ENCODE peak calls at places on chromosomes 7 and 10, in ten cellular contexts. L, I, E, K, X, N, H, F, B and R are unnamed samples.

GRCh38 chr7:54879776-54880175 is 120.8 kb upstream of the SEC61G start:
- DNase-seq in L (no peak), I (no peak), E (no peak), K (no peak), X (no peak), N (peak; percentile 55), H (no peak), F (no peak), B (no peak), R (no peak)

GRCh38 chr7:2928256-2928612 is 84.1 kb upstream of the GNA12 start:
- DNase-seq in L (no peak), I (no peak), E (no peak), K (no peak), X (no peak), N (no peak), H (no peak), F (no peak), B (no peak), R (peak; percentile 45)

GRCh38 chr10:132326925-132327324 is 5.1 kb upstream of the LRRC27 start:
- DNase-seq in L (no peak), I (no peak), E (no peak), K (no peak), X (no peak), N (no peak), H (no peak), F (no peak), B (no peak), R (no peak)

GRCh38 chr7:67724955-67725354 is 728.3 kb downstream of the TYW1 start:
- DNase-seq in L (no peak), I (no peak), E (no peak), K (no peak), X (no peak), N (no peak), H (no peak), F (no peak), B (no peak), R (no peak)

GRCh38 chr7:66748791-66749190 is 8.3 kb downstream of the RABGEF1 start:
- DNase-seq in L (no peak), I (no peak), E (no peak), K (no peak), X (peak; percentile 70), N (no peak), H (peak; percentile 79), F (no peak), B (no peak), R (no peak)

GRCh38 chr10:74437822-74438221 is 286.8 kb downstream of the ADK start:
- DNase-seq in L (peak; percentile 17), I (no peak), E (peak; percentile 40), K (peak; percentile 8), X (no peak), N (peak; percentile 77), H (no peak), F (no peak), B (no peak), R (no peak)

GRCh38 chr7:153188161-153188560 is 428.6 kb downstream of the ACTR3B start:
- DNase-seq in L (no peak), I (no peak), E (no peak), K (no peak), X (no peak), N (no peak), H (no peak), F (no peak), B (no peak), R (no peak)

GRCh38 chr7:142626420-142627035 is 122.7 kb upstream of the PRSS1 start:
- DNase-seq in L (peak; percentile 44), I (no peak), E (no peak), K (peak; percentile 56), X (peak; percentile 73), N (peak; percentile 15), H (peak; percentile 75), F (peak; percentile 30), B (peak; percentile 66), R (no peak)

GRCh38 chr10:34759837-34760215 is 55.3 kb downstream of the PARD3 start:
- DNase-seq in L (no peak), I (no peak), E (no peak), K (no peak), X (no peak), N (no peak), H (no peak), F (no peak), B (no peak), R (no peak)
- H3K4me1 ChIP-seq in L (peaks cover 37% of the 10 kb centered on the region), I (peaks cover 32% of the 10 kb centered on the region), E (peaks cover 3% of the 10 kb centered on the region), K (peaks cover 28% of the 10 kb centered on the region), X (no peaks in the 10 kb centered on the region), N (peaks cover 5% of the 10 kb centered on the region), H (peaks cover 45% of the 10 kb centered on the region), F (no peaks in the 10 kb centered on the region), B (peaks cover 50% of the 10 kb centered on the region), R (peaks cover 48% of the 10 kb centered on the region)

GRCh38 chr10:124256151-124256550 is 162.6 kb downstream of the OAT start:
- DNase-seq in L (no peak), I (no peak), E (no peak), K (no peak), X (peak; percentile 42), N (no peak), H (no peak), F (no peak), B (no peak), R (no peak)

GRCh38 chr10:124262971-124263370 is 155.8 kb downstream of the OAT start:
- DNase-seq in L (no peak), I (no peak), E (no peak), K (no peak), X (peak; percentile 57), N (no peak), H (no peak), F (no peak), B (no peak), R (peak; percentile 19)

GRCh38 chr10:124262249-124262865 is 156.4 kb downstream of the OAT start:
- DNase-seq in L (no peak), I (no peak), E (no peak), K (no peak), X (no peak), N (no peak), H (no peak), F (no peak), B (no peak), R (no peak)

GRCh38 chr10:124255556-124255955 is 162.2 kb upstream of the CHST15 start:
- DNase-seq in L (no peak), I (no peak), E (no peak), K (no peak), X (peak; percentile 7), N (no peak), H (no peak), F (no peak), B (no peak), R (no peak)

DNA sequence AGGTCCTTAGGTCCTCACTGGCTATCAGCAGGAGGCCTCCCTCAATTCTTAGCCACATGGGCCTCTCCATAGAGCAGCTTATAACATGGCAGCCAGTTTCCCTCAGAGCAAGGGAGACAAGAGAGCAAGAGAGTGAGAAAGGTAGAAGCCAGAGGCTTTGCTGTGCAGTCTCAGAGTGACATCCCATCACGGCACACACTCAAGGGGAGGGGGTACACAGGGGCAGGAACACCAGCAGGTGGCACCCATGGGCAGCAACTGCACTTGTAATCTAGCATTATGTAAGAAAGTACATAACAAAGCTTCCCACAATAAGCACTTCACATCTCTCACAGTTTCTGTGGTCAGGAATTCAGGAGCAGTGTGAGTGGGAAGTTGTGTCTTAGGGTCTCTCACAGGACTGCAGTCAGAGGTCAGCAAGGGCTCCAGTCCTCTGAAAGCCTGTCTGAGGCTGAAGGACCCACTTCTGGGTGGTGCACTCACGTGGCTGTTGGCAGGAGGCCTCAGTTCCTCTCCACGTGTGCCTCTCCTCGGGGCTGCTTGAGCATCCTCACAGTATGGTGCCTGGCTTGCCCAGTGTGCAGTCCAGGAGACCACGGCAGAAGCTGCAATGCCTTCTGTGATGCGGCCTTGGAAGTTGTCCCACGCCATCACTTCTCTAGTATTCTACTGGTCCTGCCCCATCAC is 159.4 kb downstream of the OAT start:
- DNase-seq in L (peak; percentile 37), I (no peak), E (peak; percentile 16), K (peak; percentile 21), X (peak; percentile 59), N (no peak), H (no peak), F (no peak), B (no peak), R (no peak)
- TF ChIP-seq CTCF in L (peak; percentile 37), I (no peak), E (no peak), K (peak; percentile 39), X (peak; percentile 16), N (no peak), H (no peak), F (no peak), B (no peak), R (no peak)

GRCh38 chr7:27217951-27218350 is 18.1 kb upstream of the HOXA13 start:
- DNase-seq in L (no peak), I (no peak), E (no peak), K (no peak), X (no peak), N (no peak), H (no peak), F (no peak), B (no peak), R (no peak)

GRCh38 chr7:27221201-27221797 is 21.3 kb upstream of the EVX1 start:
- DNase-seq in L (no peak), I (no peak), E (no peak), K (no peak), X (no peak), N (no peak), H (no peak), F (no peak), B (no peak), R (no peak)

GRCh38 chr7:27219821-27220220 is 19.9 kb upstream of the HOXA13 start:
- DNase-seq in L (no peak), I (peak; percentile 50), E (no peak), K (no peak), X (no peak), N (no peak), H (no peak), F (no peak), B (no peak), R (no peak)

GRCh38 chr7:27223941-27224590 is 18.5 kb upstream of the EVX1 start:
- DNase-seq in L (no peak), I (no peak), E (no peak), K (no peak), X (no peak), N (no peak), H (no peak), F (no peak), B (no peak), R (no peak)

DNA sequence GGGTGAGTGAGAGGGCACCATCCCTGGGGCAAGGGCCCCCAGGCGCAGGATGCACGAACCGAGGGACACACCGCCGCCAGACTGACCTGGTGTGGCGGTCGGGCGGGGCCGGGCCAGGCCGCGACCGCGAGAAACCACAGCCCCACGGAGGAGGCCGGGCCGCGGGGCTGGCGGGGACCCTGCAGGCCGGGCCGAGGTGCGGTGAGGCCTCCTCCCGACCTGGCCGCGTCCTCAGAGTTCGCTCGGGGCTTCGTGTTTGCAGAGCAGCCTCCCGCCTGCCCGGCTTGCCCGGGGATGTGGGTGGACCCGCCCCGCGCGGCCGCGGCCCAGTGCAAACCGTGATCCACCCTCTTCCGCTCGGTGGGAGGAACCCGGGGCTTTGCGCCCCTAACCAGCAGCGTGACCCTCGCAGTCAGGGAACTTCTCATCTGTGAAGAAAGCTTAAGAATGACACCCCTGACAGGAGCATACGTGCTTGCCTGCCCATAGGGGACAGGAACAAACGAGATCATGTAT is 20.6 kb upstream of the HOXA13 start:
- DNase-seq in L (no peak), I (peak; percentile 34), E (no peak), K (no peak), X (no peak), N (no peak), H (no peak), F (no peak), B (no peak), R (no peak)
- H3K27me3 ChIP-seq in L (peaks cover 100% of the 10 kb centered on the region), I (peaks cover 34% of the 10 kb centered on the region), E (peaks cover 61% of the 10 kb centered on the region), K (no peaks in the 10 kb centered on the region), X (peaks cover 77% of the 10 kb centered on the region), N (peaks cover 79% of the 10 kb centered on the region), H (peaks cover 11% of the 10 kb centered on the region), F (peaks cover 24% of the 10 kb centered on the region), B (no peaks in the 10 kb centered on the region), R (no peaks in the 10 kb centered on the region)

GRCh38 chr10:61439058-61439607 is 14.0 kb downstream of the TMEM26 start:
- DNase-seq in L (no peak), I (no peak), E (no peak), K (no peak), X (no peak), N (no peak), H (no peak), F (no peak), B (no peak), R (no peak)
- H3K4me1 ChIP-seq in L (no peaks in the 10 kb centered on the region), I (no peaks in the 10 kb centered on the region), E (no peaks in the 10 kb centered on the region), K (no peaks in the 10 kb centered on the region), X (no peaks in the 10 kb centered on the region), N (no peaks in the 10 kb centered on the region), H (no peaks in the 10 kb centered on the region), F (peaks cover 8% of the 10 kb centered on the region), B (no peaks in the 10 kb centered on the region), R (peaks cover 8% of the 10 kb centered on the region)